ENCODE peak calls at places on chromosomes 7 and 10, in five cellular contexts. S is lower leg skin; F is activated naive CD8-positive, alpha-beta T cell treated with anti-CD3 and anti-CD28 coated beads, Interleukin-2, amount 50 U/mL, for 16 hours; L is tibial artery; Q is NCI-H1048. Z is an unnamed sample.

GRCh38 chr10:73577788-73578187 is 13.4 kb downstream of the USP54 start:
- DNase-seq in S (peak), F (no peak), L (peak), Q (no peak), Z (no peak)

GRCh38 chr10:85362401-85362800 is 1004.2 kb downstream of the GRID1 start:
- DNase-seq in S (no peak), F (no peak), L (no peak), Q (no peak), Z (no peak)

GRCh38 chr7:113730309-113730955 is 188.4 kb downstream of the PPP1R3A start:
- DNase-seq in S (no peak), F (no peak), L (no peak), Q (no peak), Z (no peak)

GRCh38 chr7:111357691-111358090 is 204.6 kb downstream of the IMMP2L start:
- DNase-seq in S (peak), F (no peak), L (no peak), Q (no peak), Z (no peak)

GRCh38 chr7:1590476-1590875 is 20.6 kb upstream of the PSMG3 start:
- DNase-seq in S (no peak), F (no peak), L (no peak), Q (no peak), Z (no peak)

GRCh38 chr10:126716366-126716765 is 45.9 kb upstream of the C10orf90 start:
- DNase-seq in S (no peak), F (no peak), L (no peak), Q (no peak), Z (no peak)

GRCh38 chr7:46855851-46856250 is 726.1 kb downstream of the TNS3 start:
- DNase-seq in S (no peak), F (no peak), L (no peak), Q (no peak), Z (no peak)

GRCh38 chr7:155543011-155543881 is 3.1 kb downstream of the CNPY1 start:
- DNase-seq in S (no peak), F (no peak), L (no peak), Q (no peak), Z (no peak)

GRCh38 chr10:96512524-96512991 is 1.2 kb downstream of the TLL2 start:
- DNase-seq in S (no peak), F (no peak), L (no peak), Q (no peak), Z (no peak)

GRCh38 chr10:91294134-91294906 is 73.9 kb downstream of the PCGF5 start:
- DNase-seq in S (no peak), F (no peak), L (no peak), Q (no peak), Z (no peak)

GRCh38 chr7:158299607-158300006 is 288.0 kb downstream of the PTPRN2 start:
- DNase-seq in S (no peak), F (no peak), L (peak), Q (no peak), Z (no peak)

GRCh38 chr10:129932182-129932581 is 31.9 kb downstream of the EBF3 start:
- DNase-seq in S (no peak), F (no peak), L (no peak), Q (no peak), Z (no peak)

GRCh38 chr7:107690084-107690483 is 29.5 kb downstream of the SLC26A4 start:
- DNase-seq in S (no peak), F (no peak), L (no peak), Q (no peak), Z (no peak)

GRCh38 chr10:69965919-69966662 is 86.6 kb upstream of the MACROH2A2 start:
- DNase-seq in S (peak), F (no peak), L (no peak), Q (no peak), Z (no peak)

GRCh38 chr10:133544506-133544905 is 17.3 kb downstream of the CYP2E1 start:
- DNase-seq in S (no peak), F (no peak), L (no peak), Q (no peak), Z (no peak)

GRCh38 chr10:56316603-56317002 is 44.5 kb downstream of the ZWINT start:
- DNase-seq in S (no peak), F (no peak), L (no peak), Q (no peak), Z (no peak)

GRCh38 chr7:18505870-18506460 is 10.4 kb downstream of the HDAC9 start:
- DNase-seq in S (no peak), F (no peak), L (no peak), Q (no peak), Z (no peak)

GRCh38 chr7:16891338-16891737 is 9.6 kb upstream of the AGR3 start:
- DNase-seq in S (no peak), F (no peak), L (no peak), Q (no peak), Z (no peak)

GRCh38 chr10:47361293-47361692 is 13.1 kb downstream of the RBP3 start:
- DNase-seq in S (no peak), F (no peak), L (no peak), Q (no peak), Z (no peak)

GRCh38 chr10:121065330-121065729 is 214.2 kb downstream of the WDR11 start:
- DNase-seq in S (no peak), F (no peak), L (no peak), Q (no peak), Z (no peak)

GRCh38 chr10:61795551-61795950 is 105.9 kb upstream of the ARID5B start:
- DNase-seq in S (no peak), F (no peak), L (no peak), Q (no peak), Z (no peak)

GRCh38 chr7:25839084-25839769 is 312.8 kb upstream of the NFE2L3 start:
- DNase-seq in S (no peak), F (no peak), L (no peak), Q (no peak), Z (no peak)

GRCh38 chr10:99681553-99681952 is 22.2 kb downstream of the ENTPD7 start:
- DNase-seq in S (peak), F (no peak), L (no peak), Q (no peak), Z (no peak)

GRCh38 chr7:87003872-87004798 is 55.3 kb downstream of the ELAPOR2 start:
- DNase-seq in S (no peak), F (no peak), L (no peak), Q (no peak), Z (no peak)

GRCh38 chr7:30433082-30433481 is 45.5 kb downstream of the NOD1 start:
- DNase-seq in S (peak), F (no peak), L (peak), Q (no peak), Z (no peak)

GRCh38 chr7:132343196-132343595 is 233.1 kb downstream of the PLXNA4 start:
- DNase-seq in S (peak), F (no peak), L (peak), Q (no peak), Z (no peak)